ENCODE peak calls at places on chromosome 3, in eight cellular contexts. O, T, Q, Y, G, V, M and F are unnamed samples.
A peak's percentile ranks its signal among the peaks of the same experiment; 100 is the strongest.

GRCh38 chr3:36380171-36381031 is at the start of gene STAC:
- DNase-seq in O (no peak), T (no peak), Q (peak; percentile 13), Y (peak; percentile 70), G (peak; percentile 24), V (peak; percentile 0), M (no peak), F (peak; percentile 40)

GRCh38 chr3:141302364-141303141 is 65.8 kb upstream of the ZBTB38 start:
- DNase-seq in O (no peak), T (no peak), Q (no peak), Y (peak; percentile 78), G (no peak), V (no peak), M (peak; percentile 86), F (no peak)

GRCh38 chr3:43879166-43879565 is 188.4 kb downstream of the ABHD5 start:
- DNase-seq in O (no peak), T (peak; percentile 77), Q (no peak), Y (no peak), G (no peak), V (no peak), M (peak; percentile 55), F (no peak)

GRCh38 chr3:70242297-70242868 is 70.1 kb downstream of the MDFIC2 start:
- DNase-seq in O (peak; percentile 59), T (no peak), Q (no peak), Y (no peak), G (no peak), V (no peak), M (peak; percentile 32), F (no peak)

GRCh38 chr3:16280671-16281070 is 15.7 kb downstream of the OXNAD1 start:
- DNase-seq in O (peak; percentile 77), T (no peak), Q (no peak), Y (no peak), G (no peak), V (no peak), M (no peak), F (no peak)

GRCh38 chr3:192715126-192715525 is 12.2 kb downstream of the FGF12 start:
- DNase-seq in O (no peak), T (no peak), Q (no peak), Y (no peak), G (no peak), V (no peak), M (no peak), F (no peak)

GRCh38 chr3:23479026-23479425 is 275.9 kb downstream of the UBE2E2 start:
- DNase-seq in O (no peak), T (no peak), Q (no peak), Y (no peak), G (no peak), V (no peak), M (no peak), F (no peak)

GRCh38 chr3:35946857-35947514 is 307.7 kb downstream of the ARPP21 start:
- DNase-seq in O (no peak), T (no peak), Q (no peak), Y (no peak), G (no peak), V (no peak), M (no peak), F (no peak)

GRCh38 chr3:161217496-161217895 is 3.6 kb upstream of the NMD3 start:
- DNase-seq in O (no peak), T (no peak), Q (no peak), Y (peak; percentile 64), G (no peak), V (no peak), M (peak; percentile 25), F (no peak)

GRCh38 chr3:149306751-149307434 is 26.5 kb downstream of the TM4SF18 start:
- DNase-seq in O (no peak), T (no peak), Q (no peak), Y (no peak), G (no peak), V (no peak), M (no peak), F (no peak)

GRCh38 chr3:105108823-105109222 is 257.9 kb upstream of the ALCAM start:
- DNase-seq in O (peak; percentile 40), T (no peak), Q (no peak), Y (no peak), G (no peak), V (no peak), M (peak; percentile 33), F (no peak)

GRCh38 chr3:184332370-184333090 is 4.9 kb upstream of the FAM131A start:
- DNase-seq in O (peak; percentile 96), T (no peak), Q (no peak), Y (peak; percentile 57), G (no peak), V (no peak), M (peak; percentile 97), F (no peak)

GRCh38 chr3:140883428-140883827 is 58.2 kb upstream of the SLC25A36 start:
- DNase-seq in O (no peak), T (no peak), Q (no peak), Y (no peak), G (no peak), V (no peak), M (no peak), F (no peak)

GRCh38 chr3:99943931-99944761 is 126.5 kb downstream of the CMSS1 start:
- DNase-seq in O (no peak), T (no peak), Q (no peak), Y (no peak), G (no peak), V (no peak), M (peak; percentile 38), F (no peak)

GRCh38 chr3:130263708-130264107 is 81.8 kb upstream of the COL6A5 start:
- DNase-seq in O (no peak), T (no peak), Q (no peak), Y (no peak), G (no peak), V (no peak), M (no peak), F (no peak)

GRCh38 chr3:55481918-55482495 is 5.1 kb downstream of the WNT5A start:
- DNase-seq in O (no peak), T (no peak), Q (no peak), Y (no peak), G (no peak), V (no peak), M (peak; percentile 52), F (peak; percentile 45)

GRCh38 chr3:9727041-9727595 is 4.4 kb upstream of the BRPF1 start:
- DNase-seq in O (no peak), T (peak; percentile 81), Q (no peak), Y (no peak), G (peak; percentile 60), V (peak; percentile 33), M (no peak), F (no peak)

GRCh38 chr3:8987673-8988655 is 24.7 kb upstream of the RAD18 start:
- DNase-seq in O (peak; percentile 67), T (peak; percentile 70), Q (peak; percentile 53), Y (no peak), G (peak; percentile 69), V (peak; percentile 37), M (peak; percentile 78), F (peak; percentile 74)

GRCh38 chr3:125398952-125399351 is 23.8 kb upstream of the ZNF148 start:
- DNase-seq in O (no peak), T (no peak), Q (no peak), Y (no peak), G (no peak), V (no peak), M (no peak), F (no peak)

GRCh38 chr3:141439589-141439988 is 47.2 kb upstream of the RASA2 start:
- DNase-seq in O (peak; percentile 49), T (no peak), Q (no peak), Y (no peak), G (no peak), V (no peak), M (no peak), F (no peak)

GRCh38 chr3:141103067-141103466 is 51.9 kb downstream of the SPSB4 start:
- DNase-seq in O (no peak), T (no peak), Q (peak; percentile 0), Y (no peak), G (no peak), V (no peak), M (no peak), F (no peak)

GRCh38 chr3:33884204-33884561 is 85.8 kb downstream of the PDCD6IP start:
- DNase-seq in O (peak; percentile 4), T (no peak), Q (peak; percentile 25), Y (no peak), G (no peak), V (no peak), M (peak; percentile 54), F (no peak)

GRCh38 chr3:82506204-82506603 is 744.8 kb upstream of the GBE1 start:
- DNase-seq in O (no peak), T (no peak), Q (no peak), Y (no peak), G (no peak), V (no peak), M (no peak), F (no peak)

GRCh38 chr3:48338635-48339034 is 5.2 kb upstream of the SPINK8 start:
- DNase-seq in O (no peak), T (no peak), Q (no peak), Y (no peak), G (no peak), V (no peak), M (peak; percentile 2), F (no peak)

GRCh38 chr3:58355174-58355573 is 22.5 kb downstream of the PXK start:
- DNase-seq in O (no peak), T (no peak), Q (no peak), Y (no peak), G (no peak), V (no peak), M (no peak), F (no peak)

GRCh38 chr3:191369081-191370010 is 39.0 kb upstream of the UTS2B start:
- DNase-seq in O (no peak), T (no peak), Q (no peak), Y (no peak), G (no peak), V (no peak), M (peak; percentile 93), F (no peak)

GRCh38 chr3:37537914-37538691 is 323.6 kb upstream of the CTDSPL start:
- DNase-seq in O (no peak), T (no peak), Q (peak; percentile 44), Y (no peak), G (no peak), V (no peak), M (no peak), F (no peak)

GRCh38 chr3:136114421-136114820 is 81.7 kb downstream of the MSL2 start:
- DNase-seq in O (no peak), T (no peak), Q (no peak), Y (no peak), G (no peak), V (no peak), M (peak; percentile 76), F (no peak)

GRCh38 chr3:66372681-66373350 is 128.0 kb downstream of the LRIG1 start:
- DNase-seq in O (peak; percentile 29), T (peak; percentile 64), Q (peak; percentile 64), Y (no peak), G (no peak), V (no peak), M (peak; percentile 32), F (peak; percentile 70)